ENCODE peak calls at places on chromosomes 13 and 19, in four cellular contexts. P is ascending aorta, E is heart right ventricle, U is endodermal cell. A is an unnamed sample. For H3K9me3, the result is how much of the 10 kb centered on the place peaks cover.

GRCh38 chr19:3506384-3507340 is 551 bp downstream of the FZR1 start:
- DNase-seq in P (peak), E (peak), U (peak), A (peak)

GRCh38 chr19:2616741-2617392 is 85.6 kb downstream of the GNG7 start:
- DNase-seq in P (no peak), E (peak), U (no peak), A (no peak)

GRCh38 chr13:75541287-75541686 is 3.6 kb upstream of the COMMD6 start:
- DNase-seq in P (no peak), E (no peak), U (no peak), A (no peak)

GRCh38 chr19:12703056-12703455 is 6.6 kb upstream of the FBXW9 start:
- DNase-seq in P (no peak), E (no peak), U (peak), A (no peak)

GRCh38 chr13:27372896-27373295 is 51.5 kb upstream of the GTF3A start:
- DNase-seq in P (no peak), E (no peak), U (no peak), A (no peak)

GRCh38 chr19:2806736-2807378 is 12.8 kb upstream of the ZNF554 start:
- DNase-seq in P (no peak), E (no peak), U (no peak), A (no peak)

GRCh38 chr13:64423467-64423866 is 2806.7 kb downstream of the PCDH9 start:
- DNase-seq in P (no peak), E (no peak), U (no peak), A (no peak)

GRCh38 chr19:18591735-18592385 is 3.3 kb downstream of the REX1BD start:
- DNase-seq in P (no peak), E (no peak), U (no peak), A (no peak)

GRCh38 chr13:91609353-91609752 is 210.9 kb downstream of the GPC5 start:
- DNase-seq in P (no peak), E (no peak), U (no peak), A (no peak)

GRCh38 chr13:52998290-52998876 is 30.2 kb upstream of the OLFM4 start:
- DNase-seq in P (no peak), E (no peak), U (no peak), A (no peak)
- H3K9me3 ChIP-seq in P (under half), E (under half), U (under half), A (under half)

DNA sequence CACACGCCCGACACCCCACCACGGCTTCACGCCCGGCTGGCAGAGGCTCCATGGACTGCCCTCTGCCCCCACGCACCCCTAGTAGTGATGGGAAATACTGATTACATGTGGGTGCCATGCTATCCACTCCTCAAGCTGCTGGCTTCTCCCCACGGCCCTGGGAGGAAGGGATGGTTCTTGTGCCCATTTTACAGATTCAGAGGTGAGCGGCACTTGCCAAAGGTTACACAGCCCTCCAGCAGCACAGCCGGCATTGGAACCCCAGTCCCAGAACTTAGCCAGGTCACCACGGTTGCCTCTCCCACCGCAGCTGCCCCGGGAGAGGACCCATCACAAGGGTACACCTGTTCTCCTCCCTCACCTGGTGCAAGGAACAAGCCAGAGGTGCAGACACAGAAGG is 13.2 kb downstream of the LRRC4B start:
- DNase-seq in P (no peak), E (no peak), U (no peak), A (no peak)
- H3K27ac ChIP-seq in P (no peak), E (no peak), U (no peak), A (no peak)

DNA sequence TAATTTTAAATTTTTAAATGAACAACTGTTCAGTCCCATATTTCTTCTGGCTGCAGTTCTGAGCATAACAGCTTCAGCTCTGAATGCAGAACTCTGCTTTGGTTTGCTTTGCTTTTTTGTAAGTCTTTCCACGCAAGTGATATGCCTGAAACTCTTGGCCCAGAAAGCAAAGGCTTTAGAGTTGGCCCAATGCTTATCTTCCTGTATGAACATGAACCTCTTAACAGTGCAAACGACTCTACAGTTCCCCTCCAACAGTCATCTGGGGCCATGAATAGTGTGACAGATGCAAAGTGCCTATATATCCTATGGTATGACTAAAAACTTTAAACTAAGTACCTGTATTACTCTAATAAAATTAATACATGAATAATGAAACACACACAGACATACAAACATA is 14.7 kb downstream of the ZNF112 start:
- DNase-seq in P (no peak), E (no peak), U (no peak), A (no peak)
- H3K9me3 ChIP-seq in P (half or more), E (half or more), U (half or more), A (under half)

GRCh38 chr13:102597029-102598015 is 536 bp downstream of the TPP2 start:
- DNase-seq in P (peak), E (peak), U (peak), A (peak)
- H3K27ac ChIP-seq in P (peak), E (peak), U (peak), A (peak)

DNA sequence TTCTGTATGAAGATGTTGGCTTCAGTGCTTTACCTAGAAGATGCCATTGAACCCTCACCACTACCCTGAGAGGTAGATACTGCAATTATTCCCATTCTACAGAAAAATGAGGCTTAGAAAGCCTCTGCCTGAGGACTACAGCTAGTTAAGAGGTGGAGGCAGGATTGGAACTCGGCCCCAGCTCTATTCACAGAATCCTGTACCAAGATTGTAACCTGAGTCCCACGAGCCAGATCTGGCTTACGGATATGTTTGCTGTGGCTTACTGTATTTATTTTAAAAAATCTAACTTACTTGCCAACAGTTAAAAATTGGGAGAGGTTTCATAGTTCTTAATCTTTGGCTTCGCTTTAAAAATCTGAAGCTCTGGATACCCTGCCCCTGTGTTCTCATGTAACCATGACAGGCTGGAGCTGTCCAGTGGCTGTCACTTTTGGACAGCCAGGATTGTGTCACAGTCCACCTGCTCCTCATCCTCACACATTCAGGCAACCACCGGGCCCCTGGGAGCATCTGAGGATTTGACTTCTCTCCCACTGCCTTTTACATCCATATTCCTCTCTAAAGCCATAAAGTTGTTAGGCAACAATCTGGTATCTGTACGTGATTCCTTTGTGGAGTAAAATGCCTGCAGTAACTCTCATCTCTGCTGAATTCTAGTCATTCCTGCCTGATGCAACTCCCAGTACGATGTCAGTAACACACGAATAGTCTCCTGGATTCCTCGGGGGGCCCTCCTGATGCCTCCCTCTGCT is 160.8 kb upstream of the SERP2 start:
- DNase-seq in P (no peak), E (no peak), U (no peak), A (no peak)
- H3K9me3 ChIP-seq in P (under half), E (under half), U (under half), A (under half)

DNA sequence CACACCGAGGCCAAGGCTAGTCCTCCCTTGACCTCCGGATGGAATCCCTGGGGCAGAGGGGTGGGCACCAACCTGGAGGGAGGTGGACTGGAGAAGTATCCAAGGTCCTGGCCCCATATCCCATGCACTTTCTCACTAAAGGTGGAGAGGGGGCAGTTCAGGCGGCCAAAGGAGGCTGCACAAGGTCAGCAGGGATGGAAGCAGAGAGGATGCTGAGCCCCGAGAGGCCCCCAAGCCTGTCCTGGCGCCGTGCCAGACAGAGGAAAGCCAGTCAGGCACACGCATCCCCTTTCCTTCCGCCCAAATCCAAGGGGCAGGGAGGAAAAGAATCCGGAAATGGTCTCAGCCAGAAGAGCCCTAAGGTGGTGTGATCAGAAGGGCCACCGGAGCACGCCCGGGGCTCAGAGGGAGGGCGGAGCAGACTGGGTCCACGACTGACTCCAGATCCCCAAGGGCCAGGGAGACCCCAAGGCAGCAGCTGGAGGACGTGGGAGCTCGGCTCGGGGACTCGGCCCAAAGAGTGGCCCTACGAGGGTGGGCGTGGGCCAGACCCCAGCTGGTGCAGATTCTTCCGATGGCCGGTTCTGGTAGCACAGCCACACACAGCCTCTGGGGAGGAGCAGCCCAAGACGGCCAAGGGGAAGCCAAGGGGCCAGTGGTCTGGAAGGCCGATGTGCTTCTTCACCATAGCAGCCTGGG is 60.0 kb downstream of the MLLT1 start:
- DNase-seq in P (no peak), E (no peak), U (no peak), A (no peak)
- H3K27ac ChIP-seq in P (no peak), E (peak), U (peak), A (no peak)

GRCh38 chr13:36454962-36455361 is 22.7 kb downstream of the CCNA1 start:
- DNase-seq in P (no peak), E (no peak), U (no peak), A (no peak)
- H3K9me3 ChIP-seq in P (under half), E (under half), U (under half), A (under half)

GRCh38 chr19:46624958-46625661 is at the start of gene PTGIR:
- DNase-seq in P (peak), E (peak), U (no peak), A (no peak)
- H3K27ac ChIP-seq in P (peak), E (peak), U (no peak), A (peak)

DNA sequence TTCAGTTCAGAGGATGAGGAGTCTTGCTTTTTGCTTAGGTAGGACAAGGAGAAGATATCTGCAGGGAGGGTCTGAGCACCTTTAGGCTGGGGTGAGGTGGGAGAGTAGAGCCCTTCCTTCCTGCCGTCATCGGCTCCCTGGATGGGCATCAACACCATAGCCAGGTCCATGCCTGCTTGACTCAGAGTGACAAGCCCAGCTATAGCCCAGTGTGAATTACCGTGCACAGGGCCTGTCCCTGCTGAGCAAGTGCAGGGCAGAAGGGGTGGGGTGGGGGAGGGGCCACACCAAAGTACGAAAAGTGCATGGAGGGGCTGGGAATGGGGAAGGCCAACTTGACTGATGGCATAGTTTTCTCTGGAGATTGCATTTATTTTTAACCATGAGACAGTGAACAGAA is 30.3 kb upstream of the RNF113B start:
- DNase-seq in P (no peak), E (peak), U (no peak), A (no peak)
- H3K9me3 ChIP-seq in P (under half), E (under half), U (half or more), A (under half)

A was measured in CD4-positive, alpha-beta T cell.